ENCODE peak calls at places on chromosome 21, in five cellular contexts. J is neuronal stem cell, F is lower lobe of right lung, W is cardiac muscle cell, D is left ventricle myocardium inferior. N is an unnamed sample.

GRCh38 chr21:31075844-31076243 is 37.6 kb upstream of the KRTAP19-8 start:
- DNase-seq in J (no peak), F (no peak), W (no peak), D (no peak), N (no peak)

GRCh38 chr21:38881041-38881570 is 75.4 kb downstream of the ETS2 start:
- DNase-seq in J (no peak), F (no peak), W (no peak), D (no peak), N (no peak)

GRCh38 chr21:17612565-17613241 is at the start of gene BTG3:
- DNase-seq in J (peak; percentile 76), F (peak; percentile 86), W (peak; percentile 87), D (peak; percentile 80), N (peak; percentile 89)

GRCh38 chr21:15219866-15220265 is 155.1 kb upstream of the NRIP1 start:
- DNase-seq in J (no peak), F (no peak), W (no peak), D (no peak), N (no peak)

GRCh38 chr21:38796426-38796825 is 9.3 kb upstream of the ETS2 start:
- DNase-seq in J (no peak), F (no peak), W (no peak), D (no peak), N (no peak)

GRCh38 chr21:35469446-35469845 is 420.3 kb upstream of the RUNX1 start:
- DNase-seq in J (no peak), F (no peak), W (no peak), D (no peak), N (no peak)

GRCh38 chr21:16419188-16419874 is 689.5 kb downstream of the USP25 start:
- DNase-seq in J (no peak), F (peak; percentile 62), W (peak; percentile 27), D (peak; percentile 66), N (peak; percentile 88)

GRCh38 chr21:14554948-14555347 is 8.8 kb upstream of the SAMSN1 start:
- DNase-seq in J (no peak), F (no peak), W (no peak), D (no peak), N (no peak)

GRCh38 chr21:40165212-40165611 is 298.0 kb downstream of the PCP4 start:
- DNase-seq in J (peak; percentile 30), F (no peak), W (peak; percentile 77), D (peak; percentile 22), N (no peak)

GRCh38 chr21:39715804-39716397 is 29.1 kb upstream of the IGSF5 start:
- DNase-seq in J (peak; percentile 44), F (no peak), W (peak; percentile 64), D (peak; percentile 31), N (peak; percentile 69)

GRCh38 chr21:37145635-37146111 is 72.6 kb downstream of the TTC3 start:
- DNase-seq in J (no peak), F (no peak), W (no peak), D (no peak), N (no peak)

GRCh38 chr21:15140321-15141019 is 75.7 kb upstream of the NRIP1 start:
- DNase-seq in J (no peak), F (peak; percentile 41), W (peak; percentile 15), D (no peak), N (peak; percentile 74)

GRCh38 chr21:16509466-16509865 is 779.7 kb downstream of the USP25 start:
- DNase-seq in J (no peak), F (no peak), W (no peak), D (no peak), N (no peak)

GRCh38 chr21:36134820-36135390 is at the start of gene CBR3:
- DNase-seq in J (no peak), F (peak; percentile 68), W (no peak), D (peak; percentile 72), N (peak; percentile 70)

DNA sequence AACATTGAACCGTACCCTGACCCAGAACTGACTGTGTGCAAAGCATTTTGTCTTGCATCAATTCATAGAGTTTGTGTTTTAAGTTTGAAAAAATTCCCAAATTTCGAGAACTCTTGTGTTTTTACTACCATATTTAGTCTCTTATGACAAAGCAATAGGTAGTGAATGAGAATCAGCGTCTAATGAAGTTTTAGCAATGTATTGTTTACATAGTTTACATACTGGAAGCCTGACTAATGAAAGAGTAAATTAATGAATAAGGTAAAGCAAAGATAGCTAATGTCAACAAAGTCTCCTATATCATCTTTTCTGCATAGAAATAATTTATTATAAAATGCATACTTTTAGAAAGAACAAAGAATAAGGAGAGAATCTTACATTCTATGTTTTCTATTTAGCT is 1943.6 kb downstream of the NCAM2 start:
- DNase-seq in J (no peak), F (no peak), W (no peak), D (no peak), N (no peak)
- H3K9me3 ChIP-seq in J (no peaks in the 10 kb centered on the region), F (no peaks in the 10 kb centered on the region), W (no peaks in the 10 kb centered on the region), D (no peaks in the 10 kb centered on the region), N (no peaks in the 10 kb centered on the region)

GRCh38 chr21:32611471-32611997 is 643 bp downstream of the CFAP298 start:
- DNase-seq in J (no peak), F (peak; percentile 58), W (peak; percentile 57), D (no peak), N (peak; percentile 37)
- H3K27ac ChIP-seq in J (no peak overlapping the region), F (peak overlapping the region; percentile 95), W (peak overlapping the region; percentile 94), D (peak overlapping the region; percentile 97), N (peak overlapping the region; percentile 81)

GRCh38 chr21:33947451-33948095 is 32.0 kb upstream of the ATP5PO start:
- DNase-seq in J (peak; percentile 89), F (peak; percentile 73), W (peak; percentile 78), D (peak; percentile 44), N (peak; percentile 38)
- H3K4me3 ChIP-seq in J (no peak overlapping the region), F (peak overlapping the region; percentile 24), W (no peak overlapping the region), D (peak overlapping the region; percentile 41), N (no peak overlapping the region)

GRCh38 chr21:21828130-21828529 is 829.9 kb downstream of the NCAM2 start:
- DNase-seq in J (no peak), F (no peak), W (no peak), D (no peak), N (no peak)
- H3K9me3 ChIP-seq in J (peaks cover 2% of the 10 kb centered on the region), F (no peaks in the 10 kb centered on the region), W (no peaks in the 10 kb centered on the region), D (peaks cover 10% of the 10 kb centered on the region), N (no peaks in the 10 kb centered on the region)

GRCh38 chr21:45576838-45577737 is 34.8 kb upstream of the SLC19A1 start:
- DNase-seq in J (no peak), F (peak; percentile 28), W (no peak), D (peak; percentile 3), N (no peak)
- H3K27ac ChIP-seq in J (no peak overlapping the region), F (no peak overlapping the region), W (no peak overlapping the region), D (no peak overlapping the region), N (no peak overlapping the region)

DNA sequence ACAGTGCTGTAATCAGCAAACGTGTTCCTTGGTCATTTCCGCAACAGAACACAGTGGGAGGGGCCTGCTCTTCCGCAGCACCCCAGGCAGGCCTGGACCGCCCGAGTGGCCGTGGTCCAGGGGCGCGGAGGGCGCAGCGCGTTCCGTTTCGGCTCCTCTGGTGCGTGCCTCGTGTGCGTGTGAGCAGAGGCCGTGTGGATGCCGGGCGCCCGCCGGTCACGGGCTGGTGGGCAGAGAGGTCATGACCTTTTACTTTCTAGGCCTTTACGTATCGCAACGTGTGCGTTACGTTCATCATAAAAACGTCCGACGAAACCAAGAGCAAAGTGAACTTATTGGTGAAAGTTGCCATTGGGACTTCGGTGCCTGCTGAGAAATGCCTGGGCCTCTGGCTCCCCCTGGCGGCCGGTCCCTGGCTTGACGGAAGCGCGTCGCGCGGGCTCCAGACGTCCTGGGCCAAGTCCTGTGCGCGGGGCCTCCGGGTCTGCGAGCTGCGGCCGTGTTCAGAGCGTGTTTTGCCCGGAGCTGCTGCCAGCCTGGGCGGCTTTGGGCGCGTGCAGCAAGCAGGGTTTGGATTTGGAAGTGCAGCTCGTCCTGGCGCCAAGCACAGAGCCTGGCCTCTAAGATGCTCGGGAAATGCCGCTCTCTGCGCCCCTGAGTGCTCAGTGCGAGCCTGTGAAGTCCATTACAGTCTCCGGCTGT is 34.4 kb downstream of the COL18A1 start:
- DNase-seq in J (peak; percentile 79), F (peak; percentile 87), W (peak; percentile 82), D (peak; percentile 86), N (peak; percentile 91)
- H3K4me3 ChIP-seq in J (no peak overlapping the region), F (peak overlapping the region; percentile 38), W (no peak overlapping the region), D (peak overlapping the region; percentile 62), N (no peak overlapping the region)

DNA sequence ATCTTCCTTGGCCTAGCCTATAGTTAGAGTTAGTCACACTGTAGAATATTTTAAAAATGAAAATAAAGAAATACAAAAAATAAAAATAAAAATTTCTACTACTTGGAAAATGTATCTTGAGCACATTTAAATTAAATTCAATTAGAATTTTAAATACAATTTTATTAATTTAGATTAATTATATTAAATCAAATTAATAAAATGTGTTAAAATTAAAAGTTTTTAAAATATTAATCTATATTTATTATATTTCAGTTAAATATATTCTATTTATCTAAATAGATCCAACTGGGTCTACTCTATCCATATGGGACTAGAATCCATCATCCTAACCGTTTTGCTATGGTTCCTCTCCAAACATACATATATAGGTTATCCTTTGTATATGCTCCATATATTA is 588.3 kb upstream of the TMPRSS15 start:
- DNase-seq in J (no peak), F (no peak), W (no peak), D (no peak), N (no peak)
- H3K9me3 ChIP-seq in J (no peaks in the 10 kb centered on the region), F (no peaks in the 10 kb centered on the region), W (no peaks in the 10 kb centered on the region), D (no peaks in the 10 kb centered on the region), N (no peaks in the 10 kb centered on the region)

GRCh38 chr21:33332143-33332542 is 7.4 kb downstream of the IFNAR1 start:
- DNase-seq in J (no peak), F (no peak), W (no peak), D (no peak), N (no peak)
- H3K27ac ChIP-seq in J (no peak overlapping the region), F (no peak overlapping the region), W (no peak overlapping the region), D (no peak overlapping the region), N (no peak overlapping the region)

GRCh38 chr21:28579986-28580550 is 412.6 kb downstream of the LTN1 start:
- DNase-seq in J (no peak), F (no peak), W (peak; percentile 33), D (no peak), N (no peak)

DNA sequence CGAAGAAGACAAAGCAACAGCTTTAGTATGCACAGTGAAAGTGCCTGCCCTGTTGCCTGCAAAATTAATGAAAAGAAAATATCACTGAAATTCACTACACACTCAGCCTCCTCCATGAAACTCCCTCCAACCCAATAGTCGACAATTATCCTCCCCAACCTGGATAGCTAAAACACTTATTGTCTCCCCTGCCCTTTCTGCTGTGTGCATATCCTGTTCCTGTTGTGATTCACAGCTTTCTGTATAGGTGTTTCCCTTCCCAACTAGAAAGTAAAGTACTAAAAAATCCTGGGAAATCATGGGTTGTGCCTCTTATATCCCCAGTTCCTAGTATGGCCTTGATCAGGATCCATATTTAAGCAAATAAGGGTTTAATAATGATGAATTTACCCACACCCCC is 412.1 kb downstream of the LTN1 start:
- DNase-seq in J (no peak), F (no peak), W (no peak), D (no peak), N (no peak)
- H3K4me3 ChIP-seq in J (no peak overlapping the region), F (no peak overlapping the region), W (no peak overlapping the region), D (no peak overlapping the region), N (no peak overlapping the region)